ENCODE peak calls at places on chromosome 14, in ten cellular contexts. W is RWPE2; I is ovary; H is CD8-positive, alpha-beta T cell; A is AG04450; S is lower lobe of right lung; D is psoas muscle; J is GM23248; B is adipocyte; M is tibial nerve. X is an unnamed sample.

GRCh38 chr14:77141592-77142288 is at the start of gene ZDHHC22:
- DNase-seq in H (no peak), S (no peak), W (no peak), I (no peak), J (no peak), D (no peak), B (no peak), A (no peak), M (no peak), X (no peak)

GRCh38 chr14:59301354-59301753 is 112.9 kb downstream of the DAAM1 start:
- DNase-seq in W (no peak), M (no peak), I (no peak), H (no peak), S (no peak), J (no peak), A (no peak), B (no peak), D (no peak), X (no peak)

GRCh38 chr14:36857136-36857535 is 195.5 kb downstream of the PAX9 start:
- DNase-seq in H (no peak), A (no peak), S (no peak), D (no peak), B (no peak), I (no peak), J (no peak), W (no peak), M (no peak), X (no peak)

GRCh38 chr14:94748667-94749347 is 21.1 kb downstream of the GSC start:
- DNase-seq in D (no peak), A (no peak), B (peak; percentile 23), M (no peak), W (no peak), H (no peak), S (no peak), J (no peak), I (no peak), X (no peak)

GRCh38 chr14:52876311-52876710 is 74.5 kb downstream of the FERMT2 start:
- DNase-seq in I (no peak), B (peak; percentile 78), M (no peak), H (no peak), D (no peak), J (peak; percentile 76), W (no peak), S (no peak), A (no peak), X (no peak)

GRCh38 chr14:36655963-36656768 is 5.5 kb upstream of the PAX9 start:
- DNase-seq in H (no peak), B (peak; percentile 92), M (no peak), D (no peak), I (no peak), W (peak; percentile 71), S (no peak), A (no peak), J (peak; percentile 42), X (peak; percentile 48)

GRCh38 chr14:102316048-102316745 is 3.3 kb upstream of the ZNF839 start:
- DNase-seq in J (peak; percentile 29), D (no peak), M (no peak), A (no peak), W (no peak), I (peak; percentile 72), H (no peak), B (no peak), S (no peak), X (peak; percentile 68)

GRCh38 chr14:88798161-88798560 is 5.4 kb upstream of the EML5 start:
- DNase-seq in S (no peak), M (no peak), I (no peak), A (no peak), H (no peak), J (no peak), D (no peak), W (no peak), B (no peak), X (no peak)

GRCh38 chr14:100104523-100105300 is 39.5 kb downstream of the EVL start:
- DNase-seq in J (peak; percentile 52), M (no peak), A (no peak), I (no peak), D (no peak), W (peak; percentile 38), H (no peak), B (peak; percentile 71), S (no peak), X (no peak)

GRCh38 chr14:74848768-74849167 is 27.2 kb downstream of the PROX2 start:
- DNase-seq in I (no peak), A (no peak), W (no peak), S (no peak), M (no peak), J (peak; percentile 46), H (no peak), D (no peak), B (peak; percentile 43), X (no peak)

GRCh38 chr14:96146131-96146771 is 58.4 kb upstream of the BDKRB2 start:
- DNase-seq in J (peak; percentile 89), I (no peak), D (no peak), B (peak; percentile 85), M (no peak), W (no peak), H (no peak), S (no peak), A (no peak), X (peak; percentile 28)

GRCh38 chr14:94042433-94043091 is 16.4 kb downstream of the OTUB2 start:
- DNase-seq in I (no peak), W (no peak), S (no peak), D (no peak), B (no peak), M (no peak), J (peak; percentile 19), A (no peak), H (no peak), X (no peak)

GRCh38 chr14:101721951-101722661 is 39.4 kb upstream of the PPP2R5C start:
- DNase-seq in S (no peak), D (no peak), B (peak; percentile 16), I (no peak), H (peak; percentile 68), A (no peak), W (no peak), J (peak; percentile 75), M (no peak), X (peak; percentile 59)

GRCh38 chr14:79161576-79161975 is 991.4 kb downstream of the NRXN3 start:
- DNase-seq in M (no peak), W (no peak), I (no peak), B (peak; percentile 1), A (peak; percentile 3), J (peak; percentile 18), D (no peak), S (no peak), H (no peak), X (no peak)

GRCh38 chr14:88143817-88144216 is 138.9 kb downstream of the GPR65 start:
- DNase-seq in M (no peak), W (no peak), B (no peak), S (no peak), A (no peak), D (no peak), H (no peak), J (no peak), I (no peak), X (no peak)

GRCh38 chr14:54591461-54592245 is 24.7 kb downstream of the SAMD4A start:
- DNase-seq in S (no peak), J (peak; percentile 73), H (no peak), W (no peak), B (peak; percentile 55), I (no peak), D (no peak), M (no peak), A (no peak), X (no peak)
- H3K9me3 ChIP-seq in S (no peaks in the 10 kb centered on the region), J (no peaks in the 10 kb centered on the region), H (no peaks in the 10 kb centered on the region), W (no peaks in the 10 kb centered on the region), B (no peaks in the 10 kb centered on the region), I (no peaks in the 10 kb centered on the region), D (no peaks in the 10 kb centered on the region), M (no peaks in the 10 kb centered on the region), A (no peaks in the 10 kb centered on the region), X (no peaks in the 10 kb centered on the region)

DNA sequence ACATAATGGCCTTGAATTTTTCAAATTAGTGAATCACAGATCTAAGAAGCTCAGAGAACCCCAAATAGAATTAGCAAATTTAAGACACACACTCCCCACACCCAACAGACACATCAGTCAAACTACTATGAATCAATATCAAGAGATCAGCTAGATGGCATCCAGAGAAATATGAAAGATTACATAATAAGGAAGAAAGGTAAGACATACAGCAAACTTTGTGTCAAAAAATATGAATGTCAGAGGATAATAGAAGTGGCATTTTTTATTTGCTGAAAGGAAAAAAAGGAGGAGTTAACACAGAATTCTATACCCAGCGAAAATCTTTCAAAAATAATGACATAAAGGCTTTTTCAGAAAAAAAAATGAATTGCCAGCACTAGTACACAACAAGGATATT is 110.5 kb upstream of the COCH start:
- DNase-seq in M (no peak), H (no peak), W (no peak), B (no peak), A (no peak), J (no peak), D (no peak), S (no peak), I (no peak), X (no peak)
- H3K9me3 ChIP-seq in M (no peaks in the 10 kb centered on the region), H (peaks cover 7% of the 10 kb centered on the region), W (peaks cover 22% of the 10 kb centered on the region), B (peaks cover 39% of the 10 kb centered on the region), A (peaks cover 4% of the 10 kb centered on the region), J (no peaks in the 10 kb centered on the region), D (peaks cover 9% of the 10 kb centered on the region), S (peaks cover 17% of the 10 kb centered on the region), I (peaks cover 2% of the 10 kb centered on the region), X (no peaks in the 10 kb centered on the region)

DNA sequence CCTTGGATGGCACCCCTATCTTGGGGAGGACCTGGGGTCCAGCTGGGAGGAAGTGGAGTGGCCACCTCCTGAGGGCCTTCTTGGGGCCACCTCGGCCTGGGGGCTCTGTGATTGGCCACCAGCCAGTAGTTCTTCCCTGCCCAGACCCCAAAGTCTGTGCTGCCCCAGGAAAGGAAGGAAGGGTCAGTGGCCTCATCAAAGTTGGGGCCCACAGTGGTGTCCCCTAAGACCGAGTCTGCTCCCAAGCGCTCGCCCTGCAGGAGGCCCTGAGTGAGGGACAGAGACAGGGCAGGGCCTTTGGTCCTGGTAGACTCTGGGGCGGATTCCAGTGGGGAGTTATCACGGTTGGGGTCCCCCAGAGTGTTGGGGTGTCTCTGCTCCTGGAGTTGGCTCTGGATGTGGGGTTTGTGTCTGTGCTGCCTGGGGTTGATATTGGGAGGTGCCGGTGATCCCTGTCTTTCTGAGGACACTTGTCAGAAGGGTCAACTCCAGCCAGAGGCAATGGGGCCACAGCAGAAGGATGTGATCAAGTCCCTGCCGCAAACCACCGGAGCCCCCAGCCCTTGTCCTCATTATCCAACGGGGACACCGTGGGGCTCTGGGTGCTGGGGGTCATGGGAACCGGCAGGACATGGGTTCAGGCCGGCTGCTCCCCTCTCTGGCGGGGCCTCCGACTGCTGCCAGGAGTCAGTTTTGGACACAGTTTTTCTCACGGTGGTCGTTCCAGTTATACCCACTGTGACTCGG is 364.3 kb downstream of the TMEM121 start:
- DNase-seq in W (peak; percentile 58), J (no peak), A (no peak), I (peak; percentile 7), B (no peak), H (no peak), D (peak; percentile 9), S (peak; percentile 34), M (peak; percentile 6), X (peak; percentile 34)
- H3K9me3 ChIP-seq in W (peaks cover 2% of the 10 kb centered on the region), J (no peaks in the 10 kb centered on the region), A (peaks cover 82% of the 10 kb centered on the region), I (no peaks in the 10 kb centered on the region), B (no peaks in the 10 kb centered on the region), H (no peaks in the 10 kb centered on the region), D (no peaks in the 10 kb centered on the region), S (no peaks in the 10 kb centered on the region), M (no peaks in the 10 kb centered on the region), X (no peaks in the 10 kb centered on the region)

DNA sequence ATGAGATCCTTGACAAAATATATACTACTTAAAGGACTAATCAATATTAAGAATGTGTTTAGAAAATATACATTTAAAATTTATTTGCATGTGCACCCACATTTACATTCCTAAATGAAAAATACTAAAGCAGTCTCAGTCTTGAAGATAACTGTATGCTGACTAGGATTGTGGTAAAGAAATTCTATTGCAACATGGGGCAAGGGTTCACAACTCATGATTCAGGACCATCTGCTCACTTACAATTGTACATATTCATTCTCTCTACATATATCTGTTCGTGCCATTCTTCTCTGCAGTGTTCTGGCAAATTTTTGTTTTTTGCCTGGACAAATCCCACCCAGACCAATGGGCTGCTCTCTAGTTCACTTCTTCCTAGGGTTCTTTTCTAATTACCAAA is 417.2 kb upstream of the NOVA1 start:
- DNase-seq in A (no peak), J (no peak), M (no peak), B (no peak), W (no peak), S (no peak), H (no peak), D (no peak), I (no peak), X (no peak)
- H3K9me3 ChIP-seq in A (peaks cover 6% of the 10 kb centered on the region), J (no peaks in the 10 kb centered on the region), M (no peaks in the 10 kb centered on the region), B (no peaks in the 10 kb centered on the region), W (no peaks in the 10 kb centered on the region), S (no peaks in the 10 kb centered on the region), H (no peaks in the 10 kb centered on the region), D (no peaks in the 10 kb centered on the region), I (no peaks in the 10 kb centered on the region), X (no peaks in the 10 kb centered on the region)